ENCODE peak calls at places on chromosomes 4 and X, in eight cellular contexts. G is upper lobe of right lung; H is T-helper 17 cell; W is heart left ventricle; V is CD4-positive, CD25-positive, alpha-beta regulatory T cell; X is left lung; S is left lobe of liver; R is activated CD4-positive, alpha-beta T cell treated with anti-CD3 and anti-CD28 coated beads for 36 hours. N is an unnamed sample.

GRCh38 chr4:39415678-39416283 is 9.1 kb downstream of the KLB start:
- ATAC-seq in G (no peak), H (no peak), W (no peak), V (no peak), X (peak), S (no peak), R (no peak), N (no peak)

GRCh38 chr4:77843628-77844027 is 19.0 kb upstream of the MRPL1 start:
- ATAC-seq in G (no peak), H (no peak), W (no peak), V (no peak), X (no peak), S (no peak), R (peak), N (peak)

GRCh38 chrX:16695079-16695676 is 17.3 kb downstream of the CTPS2 start:
- ATAC-seq in G (peak), H (peak), W (no peak), V (peak), X (peak), S (peak), R (peak), N (peak)

GRCh38 chr4:155331478-155331877 is 45.3 kb downstream of the MAP9 start:
- ATAC-seq in G (no peak), H (no peak), W (no peak), V (no peak), X (no peak), S (no peak), R (no peak), N (no peak)

GRCh38 chr4:172869621-172870268 is 298.9 kb upstream of the GALNT7 start:
- ATAC-seq in G (no peak), H (no peak), W (no peak), V (no peak), X (no peak), S (peak), R (no peak), N (no peak)

GRCh38 chrX:6761251-6761650 is 226.3 kb upstream of the VCX3A start:
- ATAC-seq in G (no peak), H (no peak), W (no peak), V (no peak), X (no peak), S (no peak), R (no peak), N (no peak)

GRCh38 chrX:115573172-115573571 is 12.2 kb downstream of the PLS3 start:
- ATAC-seq in G (no peak), H (no peak), W (no peak), V (no peak), X (no peak), S (no peak), R (no peak), N (no peak)

GRCh38 chr4:41437264-41437566 is 100.7 kb upstream of the LIMCH1 start:
- ATAC-seq in G (no peak), H (no peak), W (peak), V (no peak), X (no peak), S (peak), R (no peak), N (peak)

GRCh38 chr4:21986312-21986711 is 37.7 kb upstream of the KCNIP4 start:
- ATAC-seq in G (no peak), H (no peak), W (no peak), V (no peak), X (no peak), S (no peak), R (no peak), N (no peak)

GRCh38 chr4:111945014-111945413 is 200.2 kb upstream of the FAM241A start:
- ATAC-seq in G (no peak), H (no peak), W (no peak), V (no peak), X (no peak), S (no peak), R (no peak), N (peak)

GRCh38 chrX:23953908-23954269 is 46.1 kb downstream of the CXorf58 start:
- ATAC-seq in G (no peak), H (peak), W (no peak), V (no peak), X (no peak), S (no peak), R (no peak), N (no peak)

GRCh38 chr4:186606593-186606992 is 51.2 kb upstream of the MTNR1A start:
- ATAC-seq in G (no peak), H (no peak), W (no peak), V (no peak), X (no peak), S (no peak), R (no peak), N (peak)

GRCh38 chrX:18995216-18995615 is 11.3 kb upstream of the PHKA2 start:
- ATAC-seq in G (no peak), H (no peak), W (no peak), V (no peak), X (peak), S (no peak), R (no peak), N (peak)

GRCh38 chr4:165006886-165007285 is 24.9 kb upstream of the TRIM60 start:
- ATAC-seq in G (no peak), H (no peak), W (no peak), V (no peak), X (no peak), S (peak), R (no peak), N (no peak)

GRCh38 chr4:74098628-74098995 is 383 bp downstream of the CXCL2 start:
- ATAC-seq in G (peak), H (no peak), W (peak), V (no peak), X (peak), S (peak), R (no peak), N (no peak)

GRCh38 chr4:174919886-174920423 is 1.8 kb downstream of the ADAM29 start:
- ATAC-seq in G (no peak), H (no peak), W (no peak), V (no peak), X (no peak), S (no peak), R (no peak), N (no peak)

GRCh38 chrX:119677654-119677981 is 15.3 kb downstream of the SEPTIN6 start:
- ATAC-seq in G (no peak), H (no peak), W (no peak), V (no peak), X (no peak), S (no peak), R (peak), N (no peak)

GRCh38 chr4:2364654-2365053 is 53.8 kb downstream of the ZFYVE28 start:
- ATAC-seq in G (peak), H (peak), W (peak), V (peak), X (peak), S (peak), R (peak), N (peak)

GRCh38 chrX:38754102-38754790 is 47.0 kb upstream of the MID1IP1 start:
- ATAC-seq in G (peak), H (peak), W (no peak), V (no peak), X (peak), S (peak), R (no peak), N (peak)

GRCh38 chrX:53288173-53288572 is 6.8 kb upstream of the IQSEC2 start:
- ATAC-seq in G (no peak), H (peak), W (peak), V (no peak), X (peak), S (no peak), R (peak), N (no peak)

GRCh38 chrX:107398115-107398514 is 51.3 kb upstream of the FRMPD3 start:
- ATAC-seq in G (no peak), H (no peak), W (no peak), V (no peak), X (no peak), S (no peak), R (no peak), N (no peak)

GRCh38 chr4:38957239-38957815 is 74.9 kb downstream of the TMEM156 start:
- ATAC-seq in G (no peak), H (peak), W (no peak), V (no peak), X (no peak), S (no peak), R (peak), N (no peak)

GRCh38 chrX:108156082-108156481 is 64.5 kb downstream of the ATG4A start:
- ATAC-seq in G (no peak), H (no peak), W (no peak), V (no peak), X (no peak), S (no peak), R (no peak), N (no peak)

GRCh38 chr4:176988226-176988625 is 195.5 kb upstream of the VEGFC start:
- ATAC-seq in G (no peak), H (no peak), W (no peak), V (no peak), X (peak), S (no peak), R (no peak), N (peak)

GRCh38 chrX:112832481-112833095 is 8.0 kb downstream of the AMOT start:
- ATAC-seq in G (peak), H (no peak), W (no peak), V (no peak), X (peak), S (no peak), R (no peak), N (peak)

GRCh38 chrX:103699243-103699642 is 11.5 kb upstream of the TMEM31 start:
- ATAC-seq in G (no peak), H (no peak), W (no peak), V (no peak), X (no peak), S (no peak), R (no peak), N (no peak)

GRCh38 chr4:144449623-144450022 is 196.3 kb upstream of the HHIP start:
- ATAC-seq in G (no peak), H (no peak), W (no peak), V (no peak), X (peak), S (peak), R (no peak), N (no peak)

GRCh38 chrX:18895157-18895952 is 88.6 kb downstream of the PHKA2 start:
- ATAC-seq in G (peak), H (no peak), W (peak), V (no peak), X (peak), S (no peak), R (no peak), N (peak)

GRCh38 chr4:24322517-24322916 is 261.8 kb downstream of the DHX15 start:
- ATAC-seq in G (no peak), H (no peak), W (peak), V (no peak), X (no peak), S (no peak), R (no peak), N (peak)

GRCh38 chr4:121822796-121823504 is 733 bp downstream of the CCNA2 start:
- ATAC-seq in G (peak), H (peak), W (no peak), V (no peak), X (peak), S (peak), R (peak), N (peak)

GRCh38 chr4:185036019-185036418 is 17.7 kb downstream of the HELT start:
- ATAC-seq in G (no peak), H (no peak), W (no peak), V (no peak), X (no peak), S (no peak), R (no peak), N (no peak)

GRCh38 chr4:6193399-6193798 is 7.0 kb downstream of the JAKMIP1 start:
- ATAC-seq in G (no peak), H (no peak), W (no peak), V (no peak), X (no peak), S (no peak), R (no peak), N (no peak)

GRCh38 chrX:27884654-27885053 is 76.9 kb downstream of the MAGEB10 start:
- ATAC-seq in G (no peak), H (no peak), W (no peak), V (no peak), X (no peak), S (no peak), R (no peak), N (no peak)

GRCh38 chr4:40349561-40350198 is 14.5 kb downstream of the CHRNA9 start:
- ATAC-seq in G (no peak), H (no peak), W (no peak), V (no peak), X (no peak), S (no peak), R (peak), N (peak)

GRCh38 chr4:52788806-52789205 is 37.6 kb upstream of the ERVMER34-1 start:
- ATAC-seq in G (no peak), H (no peak), W (no peak), V (no peak), X (no peak), S (no peak), R (no peak), N (no peak)

GRCh38 chr4:48360966-48361470 is 19.7 kb downstream of the SLAIN2 start:
- ATAC-seq in G (no peak), H (no peak), W (no peak), V (no peak), X (no peak), S (no peak), R (no peak), N (no peak)

GRCh38 chr4:24274401-24275035 is 309.8 kb downstream of the DHX15 start:
- ATAC-seq in G (no peak), H (no peak), W (no peak), V (no peak), X (no peak), S (no peak), R (no peak), N (no peak)

GRCh38 chr4:181278941-181279340 is 964.3 kb upstream of the TENM3 start:
- ATAC-seq in G (no peak), H (no peak), W (no peak), V (no peak), X (no peak), S (no peak), R (no peak), N (no peak)

GRCh38 chr4:48668254-48669017 is 111.6 kb downstream of the FRYL start:
- ATAC-seq in G (peak), H (no peak), W (peak), V (no peak), X (peak), S (no peak), R (no peak), N (peak)

N was measured in esophagus mucosa.